ENCODE peak calls at places on chromosome 4, in eight cellular contexts. E is SK-N-DZ; N is fibroblast of pulmonary artery; U is breast epithelium; M is CD4-positive, CD25-positive, alpha-beta regulatory T cell; W is esophagus muscularis mucosa; A is NCI-H2081; D is activated CD4-positive, CD25-positive, alpha-beta regulatory T cell treated with anti-CD3 and anti-CD28 coated beads, Interleukin-2, amount 50 U/mL, for 72 hours. Z is an unnamed sample.
A peak's percentile ranks its signal among the peaks of the same experiment; 100 is the strongest.

GRCh38 chr4:20754091-20754490 is 53.8 kb downstream of the PACRGL start:
- DNase-seq in D (no peak), W (no peak), N (no peak), M (no peak), A (no peak), U (no peak), E (no peak), Z (no peak)

GRCh38 chr4:168900080-168900479 is 110.0 kb downstream of the CBR4 start:
- DNase-seq in E (no peak), U (no peak), W (no peak), D (no peak), M (no peak), N (peak; percentile 54), A (no peak), Z (no peak)

GRCh38 chr4:88549815-88550214 is 26.2 kb upstream of the PYURF start:
- DNase-seq in D (no peak), E (no peak), W (no peak), U (no peak), N (no peak), A (no peak), M (no peak), Z (no peak)

GRCh38 chr4:142452132-142452855 is 393.8 kb downstream of the INPP4B start:
- DNase-seq in A (no peak), E (no peak), W (no peak), M (no peak), U (no peak), D (no peak), N (peak; percentile 24), Z (no peak)

GRCh38 chr4:35934370-35934981 is 309.8 kb downstream of the ARAP2 start:
- DNase-seq in W (no peak), U (no peak), M (no peak), N (peak; percentile 44), D (no peak), E (peak; percentile 56), A (peak; percentile 33), Z (peak; percentile 16)

GRCh38 chr4:88742561-88742960 is 44.9 kb upstream of the NAP1L5 start:
- DNase-seq in U (no peak), A (no peak), W (no peak), M (no peak), D (no peak), N (no peak), E (no peak), Z (no peak)

GRCh38 chr4:114017120-114017917 is 37.9 kb upstream of the ARSJ start:
- DNase-seq in M (no peak), D (no peak), E (no peak), W (no peak), U (no peak), N (no peak), A (no peak), Z (no peak)

GRCh38 chr4:100631281-100631968 is 113.6 kb upstream of the EMCN start:
- DNase-seq in A (no peak), U (no peak), N (no peak), D (no peak), E (no peak), W (no peak), M (no peak), Z (no peak)

GRCh38 chr4:138225477-138225876 is 16.7 kb downstream of the SLC7A11 start:
- DNase-seq in E (no peak), W (no peak), M (no peak), U (no peak), D (no peak), N (no peak), A (no peak), Z (no peak)

GRCh38 chr4:174545268-174545667 is 23.0 kb upstream of the HPGD start:
- DNase-seq in D (no peak), M (no peak), N (no peak), E (no peak), U (no peak), W (no peak), A (no peak), Z (no peak)

GRCh38 chr4:43277003-43277402 is 384.5 kb downstream of the GRXCR1 start:
- DNase-seq in U (no peak), E (no peak), M (no peak), A (no peak), D (no peak), N (peak; percentile 22), W (no peak), Z (no peak)

GRCh38 chr4:85715996-85716737 is 241.2 kb downstream of the ARHGAP24 start:
- DNase-seq in U (no peak), E (no peak), D (no peak), W (no peak), M (no peak), N (no peak), A (no peak), Z (no peak)

GRCh38 chr4:139530833-139531427 is 25.1 kb downstream of the SETD7 start:
- DNase-seq in W (no peak), E (peak; percentile 35), A (peak; percentile 2), M (peak; percentile 34), U (no peak), D (peak; percentile 48), N (peak; percentile 54), Z (peak; percentile 80)

GRCh38 chr4:48467442-48467841 is 15.7 kb upstream of the SLC10A4 start:
- DNase-seq in D (no peak), E (no peak), A (no peak), N (no peak), U (no peak), M (no peak), W (no peak), Z (no peak)

GRCh38 chr4:82677327-82677726 is 115.5 kb upstream of the TMEM150C start:
- DNase-seq in W (no peak), E (no peak), N (no peak), D (no peak), M (no peak), U (peak; percentile 24), A (no peak), Z (no peak)

GRCh38 chr4:86685401-86685800 is 91.3 kb downstream of the PTPN13 start:
- DNase-seq in E (peak; percentile 5), M (no peak), U (no peak), W (no peak), D (no peak), N (peak; percentile 94), A (no peak), Z (no peak)

GRCh38 chr4:498328-498919 is 532 bp downstream of the ZNF721 start:
- DNase-seq in W (no peak), A (no peak), D (no peak), N (no peak), E (no peak), M (no peak), U (no peak), Z (no peak)

GRCh38 chr4:140141196-140141845 is 12.7 kb downstream of the MAML3 start:
- DNase-seq in M (no peak), W (no peak), N (no peak), A (peak; percentile 18), U (no peak), D (no peak), E (no peak), Z (no peak)

GRCh38 chr4:899556-899906 is 32.6 kb downstream of the GAK start:
- DNase-seq in U (no peak), W (no peak), E (no peak), M (no peak), A (no peak), N (no peak), D (no peak), Z (no peak)

GRCh38 chr4:76011700-76012387 is 4.5 kb upstream of the CXCL9 start:
- DNase-seq in U (no peak), D (no peak), W (no peak), N (peak; percentile 72), M (no peak), A (no peak), E (no peak), Z (no peak)

GRCh38 chr4:39126256-39127095 is 55.9 kb upstream of the WDR19 start:
- DNase-seq in E (no peak), U (no peak), N (no peak), W (no peak), M (no peak), D (no peak), A (no peak), Z (no peak)

GRCh38 chr4:152696764-152697250 is 17.0 kb upstream of the TMEM154 start:
- DNase-seq in E (no peak), W (no peak), U (peak; percentile 79), D (peak; percentile 40), A (no peak), N (peak; percentile 79), M (peak; percentile 30), Z (no peak)

GRCh38 chr4:186848437-186848836 is 124.8 kb upstream of the FAT1 start:
- DNase-seq in E (no peak), A (no peak), D (no peak), W (no peak), N (no peak), M (no peak), U (no peak), Z (no peak)

GRCh38 chr4:148061139-148061476 is 329.2 kb downstream of the ARHGAP10 start:
- DNase-seq in D (no peak), M (no peak), N (no peak), U (no peak), E (no peak), A (no peak), W (no peak), Z (no peak)

GRCh38 chr4:74284074-74284473 is 24.2 kb upstream of the EPGN start:
- DNase-seq in W (no peak), A (no peak), D (no peak), E (no peak), M (no peak), N (peak; percentile 45), U (no peak), Z (no peak)

GRCh38 chr4:143356493-143356892 is 19.8 kb downstream of the GAB1 start:
- DNase-seq in U (no peak), D (no peak), M (no peak), W (no peak), E (no peak), N (no peak), A (peak; percentile 56), Z (no peak)

GRCh38 chr4:47391256-47391655 is 72.2 kb downstream of the COMMD8 start:
- DNase-seq in D (no peak), M (no peak), U (no peak), N (no peak), W (no peak), E (no peak), A (no peak), Z (no peak)

GRCh38 chr4:84499065-84499982 is at the start of gene NKX6-1:
- DNase-seq in W (peak; percentile 97), A (peak; percentile 83), E (peak; percentile 74), M (no peak), D (no peak), U (peak; percentile 51), N (peak; percentile 29), Z (peak; percentile 99)

GRCh38 chr4:156594619-156595018 is 377.0 kb downstream of the PDGFC start:
- DNase-seq in E (no peak), A (no peak), U (no peak), M (no peak), D (no peak), W (no peak), N (no peak), Z (no peak)

GRCh38 chr4:186166852-186167512 is 24.4 kb upstream of the CYP4V2 start:
- DNase-seq in W (peak; percentile 62), D (no peak), A (no peak), U (no peak), E (no peak), M (no peak), N (no peak), Z (no peak)

GRCh38 chr4:185657699-185658098 is 122.4 kb upstream of the PDLIM3 start:
- DNase-seq in E (peak; percentile 64), W (no peak), N (no peak), M (no peak), A (no peak), U (no peak), D (no peak), Z (no peak)

GRCh38 chr4:123813901-123814300 is 417.3 kb downstream of the SPRY1 start:
- DNase-seq in N (no peak), M (no peak), D (no peak), W (no peak), U (no peak), A (no peak), E (no peak), Z (no peak)

Z was measured in D341Med.